ENCODE peak calls at places on chromosomes 16 and 17, in eight cellular contexts. Z is cardiac fibroblast, J is tibial artery, T is suprapubic skin, V is adrenal gland, Q is NB4, O is bronchial epithelial cell, B is lung. H is an unnamed sample.

GRCh38 chr16:89201467-89202377 is 1.4 kb upstream of the SLC22A31 start:
- DNase-seq in Z (peak; percentile 78), J (no peak), T (peak; percentile 74), V (peak; percentile 77), Q (peak; percentile 86), O (peak; percentile 26), B (peak; percentile 90), H (peak; percentile 71)

GRCh38 chr16:80791411-80791810 is 13.0 kb downstream of the CDYL2 start:
- DNase-seq in Z (peak; percentile 9), J (no peak), T (no peak), V (no peak), Q (no peak), O (no peak), B (no peak), H (peak; percentile 8)

GRCh38 chr17:78432226-78432894 is 53.9 kb downstream of the PGS1 start:
- DNase-seq in Z (no peak), J (no peak), T (no peak), V (no peak), Q (no peak), O (no peak), B (no peak), H (no peak)

GRCh38 chr16:29736764-29737163 is 9.0 kb downstream of the C16orf54 start:
- DNase-seq in Z (no peak), J (no peak), T (no peak), V (no peak), Q (no peak), O (no peak), B (no peak), H (no peak)

GRCh38 chr17:13084420-13084819 is 66.6 kb upstream of the ELAC2 start:
- DNase-seq in Z (no peak), J (no peak), T (no peak), V (no peak), Q (no peak), O (no peak), B (no peak), H (no peak)

GRCh38 chr17:28811594-28812135 is 30.9 kb downstream of the FAM222B start:
- DNase-seq in Z (peak; percentile 34), J (no peak), T (no peak), V (no peak), Q (no peak), O (peak; percentile 55), B (no peak), H (peak; percentile 34)

GRCh38 chr16:1923299-1924034 is 5.3 kb upstream of the HS3ST6 start:
- DNase-seq in Z (peak; percentile 49), J (no peak), T (no peak), V (peak; percentile 54), Q (no peak), O (no peak), B (no peak), H (peak; percentile 20)

GRCh38 chr16:1436731-1437355 is 6.0 kb downstream of the PERCC1 start:
- DNase-seq in Z (no peak), J (no peak), T (no peak), V (no peak), Q (no peak), O (no peak), B (no peak), H (no peak)

GRCh38 chr16:69526831-69527655 is 38.7 kb upstream of the NFAT5 start:
- DNase-seq in Z (no peak), J (no peak), T (no peak), V (no peak), Q (no peak), O (no peak), B (no peak), H (no peak)

GRCh38 chr17:21419299-21420239 is 43.4 kb downstream of the KCNJ12 start:
- DNase-seq in Z (no peak), J (no peak), T (no peak), V (no peak), Q (no peak), O (no peak), B (no peak), H (no peak)

GRCh38 chr16:31042866-31043265 is 9.5 kb downstream of the STX4 start:
- DNase-seq in Z (no peak), J (no peak), T (no peak), V (no peak), Q (no peak), O (no peak), B (no peak), H (no peak)

GRCh38 chr17:22454070-22454999 is 762.0 kb downstream of the KCNJ18 start:
- DNase-seq in Z (no peak), J (no peak), T (no peak), V (no peak), Q (no peak), O (no peak), B (peak; percentile 7), H (no peak)

GRCh38 chr16:87531418-87531817 is 38.6 kb upstream of the ZCCHC14 start:
- DNase-seq in Z (no peak), J (no peak), T (no peak), V (no peak), Q (no peak), O (no peak), B (no peak), H (no peak)

GRCh38 chr17:77609553-77610517 is 348.7 kb upstream of the TNRC6C start:
- DNase-seq in Z (no peak), J (peak; percentile 60), T (no peak), V (peak; percentile 27), Q (peak; percentile 54), O (no peak), B (no peak), H (no peak)

GRCh38 chr16:30485818-30486436 is 13.4 kb downstream of the ITGAL start:
- DNase-seq in Z (peak; percentile 18), J (no peak), T (no peak), V (no peak), Q (peak; percentile 55), O (no peak), B (no peak), H (peak; percentile 17)

GRCh38 chr17:51397361-51398127 is 137.2 kb downstream of the UTP18 start:
- DNase-seq in Z (no peak), J (no peak), T (no peak), V (no peak), Q (no peak), O (peak; percentile 80), B (no peak), H (peak; percentile 3)

DNA sequence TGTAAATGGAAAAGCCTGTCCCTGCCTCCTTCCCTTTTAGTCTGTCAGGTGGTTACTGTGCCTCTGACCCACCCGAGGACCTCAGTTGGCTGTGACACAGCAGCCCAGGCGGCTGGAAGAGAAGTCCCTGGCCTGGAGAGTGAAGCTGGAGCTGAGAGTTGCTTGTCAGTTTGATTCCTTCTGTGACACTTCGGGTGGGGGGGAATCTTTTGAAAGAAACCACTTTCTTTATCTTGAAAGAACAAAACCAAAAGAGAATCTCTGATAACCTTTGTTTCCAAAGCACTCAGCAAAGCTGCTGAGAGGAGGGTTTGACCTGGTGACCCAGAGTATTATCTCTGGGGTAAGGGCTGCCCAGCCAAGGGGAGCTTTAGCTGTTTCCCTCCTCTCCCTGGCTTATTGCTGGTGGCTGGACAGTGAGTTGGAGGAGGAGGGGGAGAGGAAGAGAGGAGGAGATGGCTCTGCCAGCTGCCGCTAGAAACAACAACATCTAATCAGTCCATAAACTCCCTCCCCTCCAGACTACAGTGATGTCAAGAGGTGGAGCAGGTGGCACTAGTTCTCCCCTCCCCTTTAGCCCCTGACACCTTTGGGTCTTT is 34.0 kb downstream of the YPEL2 start:
- DNase-seq in Z (no peak), J (no peak), T (no peak), V (peak; percentile 18), Q (peak; percentile 14), O (no peak), B (no peak), H (no peak)
- TF ChIP-seq CTCF in Z (no peak), J (no peak), T (no peak), V (no peak), Q (no peak), O (no peak), B (no peak), H (no peak)

GRCh38 chr17:68195667-68196393 is 52.0 kb upstream of the AMZ2 start:
- DNase-seq in Z (no peak), J (no peak), T (peak; percentile 62), V (no peak), Q (no peak), O (no peak), B (no peak), H (no peak)

GRCh38 chr17:68198931-68199836 is 48.7 kb upstream of the AMZ2 start:
- DNase-seq in Z (no peak), J (no peak), T (peak; percentile 61), V (no peak), Q (no peak), O (no peak), B (no peak), H (no peak)

GRCh38 chr17:68196394-68197090 is 51.3 kb upstream of the AMZ2 start:
- DNase-seq in Z (no peak), J (no peak), T (peak; percentile 63), V (no peak), Q (no peak), O (no peak), B (no peak), H (no peak)

GRCh38 chr17:68197997-68198930 is 49.6 kb upstream of the AMZ2 start:
- DNase-seq in Z (no peak), J (no peak), T (peak; percentile 68), V (no peak), Q (no peak), O (peak; percentile 21), B (no peak), H (no peak)

GRCh38 chr17:68197091-68197996 is 50.5 kb upstream of the AMZ2 start:
- DNase-seq in Z (no peak), J (no peak), T (peak; percentile 70), V (no peak), Q (no peak), O (no peak), B (no peak), H (no peak)
- H3K4me3 ChIP-seq in Z (no peak overlapping the region), J (peak overlapping the region; percentile 45), T (peak overlapping the region; percentile 58), V (no peak overlapping the region), Q (no peak overlapping the region), O (no peak overlapping the region), B (no peak overlapping the region), H (no peak overlapping the region)

GRCh38 chr16:72244853-72245252 is 72.9 kb upstream of the PMFBP1 start:
- DNase-seq in Z (no peak), J (no peak), T (no peak), V (no peak), Q (no peak), O (no peak), B (no peak), H (peak; percentile 7)
- TF ChIP-seq CTCF in Z (peak; percentile 12), J (no peak), T (no peak), V (no peak), Q (no peak), O (peak; percentile 5), B (no peak), H (peak; percentile 20)

GRCh38 chr16:9056061-9056460 is 35.4 kb upstream of the HAPSTR1 start:
- DNase-seq in Z (no peak), J (no peak), T (no peak), V (no peak), Q (no peak), O (no peak), B (no peak), H (no peak)

GRCh38 chr16:9062301-9062700 is 29.1 kb upstream of the HAPSTR1 start:
- DNase-seq in Z (no peak), J (no peak), T (no peak), V (no peak), Q (no peak), O (no peak), B (no peak), H (no peak)

GRCh38 chr16:9061358-9061813 is 30.1 kb upstream of the HAPSTR1 start:
- DNase-seq in Z (no peak), J (peak; percentile 34), T (no peak), V (no peak), Q (no peak), O (peak; percentile 27), B (no peak), H (no peak)

GRCh38 chr16:9058211-9058610 is 33.2 kb upstream of the HAPSTR1 start:
- DNase-seq in Z (no peak), J (no peak), T (no peak), V (no peak), Q (no peak), O (no peak), B (no peak), H (no peak)

GRCh38 chr16:9060225-9060624 is 31.2 kb upstream of the HAPSTR1 start:
- DNase-seq in Z (no peak), J (no peak), T (no peak), V (no peak), Q (no peak), O (no peak), B (no peak), H (no peak)
- H3K4me3 ChIP-seq in Z (no peak overlapping the region), J (no peak overlapping the region), T (no peak overlapping the region), V (no peak overlapping the region), Q (no peak overlapping the region), O (no peak overlapping the region), B (no peak overlapping the region), H (no peak overlapping the region)